ENCODE peak calls at places on chromosomes 2 and 18, in eight cellular contexts. Q is stomach, B is spleen, E is K562, S is upper lobe of left lung, O is HCT116, K is H1, C is suprapubic skin. D is an unnamed sample.

GRCh38 chr2:9752441-9753275 is 90.6 kb upstream of the TAF1B start:
- DNase-seq in B (no peak), E (peak; percentile 65), O (peak; percentile 81), C (no peak), Q (no peak), S (peak; percentile 77), K (no peak), D (no peak)

GRCh38 chr2:226589043-226589442 is 210.6 kb downstream of the IRS1 start:
- DNase-seq in S (no peak), C (no peak), O (no peak), B (no peak), K (no peak), E (no peak), Q (no peak), D (no peak)

GRCh38 chr18:32425466-32425865 is 45.2 kb downstream of the GAREM1 start:
- DNase-seq in S (no peak), K (no peak), B (no peak), E (no peak), O (no peak), Q (no peak), C (no peak), D (no peak)

GRCh38 chr2:234913208-234913626 is 38.6 kb upstream of the SH3BP4 start:
- DNase-seq in E (no peak), S (no peak), O (no peak), Q (no peak), B (no peak), C (no peak), K (no peak), D (no peak)

GRCh38 chr18:32386466-32386865 is 84.2 kb downstream of the GAREM1 start:
- DNase-seq in O (no peak), Q (no peak), E (no peak), S (no peak), C (no peak), K (no peak), B (no peak), D (no peak)

GRCh38 chr18:71336811-71337210 is 1048.0 kb downstream of the SOCS6 start:
- DNase-seq in S (no peak), Q (no peak), B (no peak), O (no peak), E (no peak), C (no peak), K (no peak), D (no peak)

GRCh38 chr2:136378712-136379595 is 261.0 kb upstream of the CXCR4 start:
- DNase-seq in B (peak; percentile 86), E (peak; percentile 40), Q (peak; percentile 59), C (no peak), K (peak; percentile 71), S (no peak), O (peak; percentile 39), D (peak; percentile 30)

GRCh38 chr2:46534589-46534988 is 55.2 kb downstream of the TMEM247 start:
- DNase-seq in S (no peak), C (no peak), O (no peak), Q (no peak), K (no peak), E (no peak), B (no peak), D (no peak)

DNA sequence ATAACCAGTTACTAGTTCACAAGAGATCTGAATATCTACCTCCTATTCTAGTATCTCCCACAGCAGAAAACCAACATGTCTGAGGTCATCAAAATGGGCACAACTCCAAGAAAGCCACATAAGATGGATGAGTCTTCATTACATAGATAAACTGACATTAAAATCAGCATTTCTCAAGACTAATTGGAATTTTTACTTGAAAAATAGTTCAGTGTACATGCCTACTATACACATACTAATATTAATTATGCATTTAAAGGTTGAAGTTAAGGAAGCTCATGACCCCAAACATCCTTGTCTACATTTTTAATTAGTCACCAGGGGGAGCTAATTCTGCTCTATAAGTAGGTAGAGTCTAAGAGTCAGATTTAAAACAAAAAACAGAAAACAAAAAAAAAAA is 41.9 kb downstream of the ZNF521 start:
- DNase-seq in E (no peak), B (no peak), K (no peak), S (no peak), Q (no peak), O (peak; percentile 7), C (no peak), D (no peak)
- TF ChIP-seq POLR2A in E (no peak), B (no peak), K (no peak), S (no peak), Q (no peak), O (no peak), C (no peak), D (no peak)

DNA sequence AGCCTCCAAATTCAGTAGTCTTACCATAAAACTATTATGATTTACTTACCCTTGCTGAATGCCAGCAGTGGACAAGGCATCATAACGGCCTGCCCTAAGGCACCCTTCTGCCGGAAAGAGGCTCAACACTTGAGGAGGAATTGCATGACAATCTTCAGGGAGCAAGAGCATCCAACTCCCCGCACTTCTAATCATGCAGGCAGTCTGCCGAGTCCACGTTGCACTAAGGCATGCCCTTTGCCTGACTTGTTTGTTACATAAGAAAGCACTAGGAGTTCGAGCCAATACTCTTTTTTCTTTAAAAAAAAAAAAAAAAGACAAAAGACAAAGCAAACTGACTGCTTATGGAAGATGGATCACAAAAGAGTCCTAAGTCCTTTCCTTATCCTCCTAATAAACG is 17.9 kb upstream of the SPTBN1 start:
- DNase-seq in O (no peak), C (no peak), B (no peak), K (no peak), Q (no peak), S (no peak), E (no peak), D (no peak)
- TF ChIP-seq POLR2AphosphoS5 in O (no peak), C (no peak), B (no peak), K (no peak), Q (no peak), S (no peak), E (no peak), D (no peak)

GRCh38 chr2:720842-721241 is 43.6 kb upstream of the TMEM18 start:
- DNase-seq in C (no peak), Q (no peak), S (peak; percentile 24), K (no peak), B (no peak), E (no peak), O (no peak), D (no peak)

GRCh38 chr2:727071-727470 is 49.9 kb upstream of the TMEM18 start:
- DNase-seq in O (no peak), B (no peak), E (no peak), C (no peak), S (no peak), Q (no peak), K (no peak), D (no peak)

GRCh38 chr2:726158-726557 is 49.0 kb upstream of the TMEM18 start:
- DNase-seq in E (no peak), B (no peak), O (no peak), K (no peak), Q (no peak), S (no peak), C (no peak), D (no peak)

GRCh38 chr2:725464-725863 is 48.3 kb upstream of the TMEM18 start:
- DNase-seq in O (no peak), S (peak; percentile 25), E (no peak), C (no peak), Q (no peak), K (no peak), B (no peak), D (no peak)

DNA sequence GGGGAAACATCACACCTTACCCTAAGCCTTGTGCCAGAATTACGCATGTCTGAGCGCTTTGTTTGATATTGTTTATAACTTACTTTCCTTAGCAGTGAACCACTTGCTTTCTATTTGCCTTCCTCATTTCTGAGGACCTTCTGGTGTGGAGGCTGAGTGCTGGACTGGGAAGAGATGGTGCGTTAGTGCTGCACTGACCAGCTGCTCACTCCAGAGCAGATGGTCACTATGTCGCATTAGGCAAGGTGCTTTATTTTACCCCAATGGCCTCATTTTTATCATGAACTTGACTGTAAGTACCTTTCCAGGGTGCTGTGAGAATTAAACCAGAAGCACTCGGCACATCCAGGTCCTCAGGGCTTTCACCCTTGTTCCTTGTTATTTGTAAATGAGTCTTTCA is 46.6 kb upstream of the TMEM18 start:
- DNase-seq in Q (no peak), C (no peak), B (no peak), K (no peak), E (no peak), S (no peak), O (no peak), D (no peak)
- H3K4me3 ChIP-seq in Q (no peak overlapping the region), C (no peak overlapping the region), B (no peak overlapping the region), K (no peak overlapping the region), E (no peak overlapping the region), S (no peak overlapping the region), O (no peak overlapping the region), D (no peak overlapping the region)

GRCh38 chr2:201257941-201258665 is 2.2 kb upstream of the CASP8 start:
- DNase-seq in E (peak; percentile 42), C (peak; percentile 88), K (no peak), B (peak; percentile 94), Q (peak; percentile 74), S (no peak), O (peak; percentile 68), D (peak; percentile 85)
- TF ChIP-seq POLR2A in E (peak; percentile 64), C (no peak), K (no peak), B (peak; percentile 1), Q (no peak), S (peak; percentile 55), O (peak; percentile 54), D (no peak)

DNA sequence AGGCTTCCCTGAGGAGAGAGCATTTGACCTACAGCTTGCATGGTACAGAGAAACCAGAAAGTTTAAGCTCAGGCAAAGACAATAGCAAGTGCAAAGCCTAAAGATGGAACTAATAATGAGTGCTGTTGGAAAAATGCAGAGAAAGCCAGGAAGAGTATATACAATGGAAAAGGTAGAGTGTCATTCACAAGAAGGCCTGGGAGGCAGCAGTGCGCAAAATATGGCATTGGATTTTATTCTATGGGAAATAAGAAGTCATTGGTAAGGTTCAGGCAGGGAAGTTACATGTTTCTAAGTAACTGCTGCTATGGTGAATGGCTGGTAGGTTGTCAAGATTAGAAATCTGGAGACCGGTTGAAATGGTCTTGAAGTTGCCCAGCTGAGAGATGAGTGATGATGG is 2167.3 kb upstream of the CELF4 start:
- DNase-seq in C (no peak), K (no peak), S (no peak), Q (no peak), E (no peak), O (no peak), B (no peak), D (no peak)
- TF ChIP-seq POLR2AphosphoS5 in C (no peak), K (no peak), S (no peak), Q (no peak), E (no peak), O (no peak), B (no peak), D (no peak)

DNA sequence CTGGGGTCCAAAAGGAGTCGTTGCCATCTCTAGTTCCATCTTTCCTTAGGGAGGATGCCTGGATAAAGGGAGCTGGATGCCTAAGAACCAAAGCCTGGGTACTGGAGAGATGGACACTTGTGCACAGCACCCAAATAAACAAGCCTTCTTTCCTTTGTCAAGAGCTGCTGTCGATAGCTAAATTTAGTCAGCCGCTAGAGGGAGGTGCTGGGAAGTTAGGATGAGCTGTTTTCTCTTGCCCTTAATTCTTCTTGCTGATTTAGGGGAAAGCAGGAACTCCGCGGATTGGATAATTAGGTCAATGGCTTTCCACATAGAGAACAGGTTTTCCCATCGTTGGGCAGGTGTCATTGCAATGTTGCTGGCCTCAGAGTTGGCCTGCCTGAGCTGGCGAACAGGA is 30.9 kb upstream of the SERPINB12 start:
- DNase-seq in O (peak; percentile 82), C (no peak), B (no peak), E (peak; percentile 6), K (peak; percentile 68), S (no peak), Q (no peak), D (no peak)
- H3K4me3 ChIP-seq in O (no peak overlapping the region), C (no peak overlapping the region), B (no peak overlapping the region), E (no peak overlapping the region), K (no peak overlapping the region), S (no peak overlapping the region), Q (no peak overlapping the region), D (no peak overlapping the region)

D was measured in breast epithelium.